ENCODE peak calls at places on chromosomes 4 and X, in four cellular contexts. G is anterior cingulate cortex, K is epithelial cell of prostate, X is NCI-H1930. E is an unnamed sample.

GRCh38 chr4:46442963-46443362 is 53.0 kb upstream of the GABRA2 start:
- DNase-seq in G (no peak), K (peak; percentile 0), X (no peak), E (no peak)

GRCh38 chr4:53908661-53909078 is 155.7 kb downstream of the CHIC2 start:
- DNase-seq in G (no peak), K (no peak), X (peak; percentile 85), E (no peak)

GRCh38 chr4:128825226-128825625 is 15.7 kb downstream of the JADE1 start:
- DNase-seq in G (no peak), K (no peak), X (no peak), E (no peak)

GRCh38 chr4:106201373-106201772 is 114.6 kb downstream of the TBCK start:
- DNase-seq in G (no peak), K (no peak), X (no peak), E (peak; percentile 28)

GRCh38 chrX:115266300-115266699 is 23.2 kb upstream of the LUZP4 start:
- DNase-seq in G (no peak), K (no peak), X (no peak), E (no peak)

GRCh38 chr4:56655627-56656345 is 25.3 kb downstream of the HOPX start:
- DNase-seq in G (peak; percentile 38), K (no peak), X (no peak), E (peak; percentile 12)

GRCh38 chr4:8786166-8786565 is 85.5 kb downstream of the HMX1 start:
- DNase-seq in G (no peak), K (no peak), X (no peak), E (no peak)

GRCh38 chr4:141501395-141501794 is 135.0 kb upstream of the IL15 start:
- DNase-seq in G (no peak), K (no peak), X (no peak), E (no peak)

GRCh38 chrX:3119376-3119775 is 78.1 kb downstream of the ARSF start:
- DNase-seq in G (no peak), K (no peak), X (no peak), E (no peak)

GRCh38 chr4:7087036-7087435 is 19.2 kb upstream of the GRPEL1 start:
- DNase-seq in G (no peak), K (no peak), X (no peak), E (no peak)

GRCh38 chr4:169252339-169253086 is 18.2 kb downstream of the SH3RF1 start:
- DNase-seq in G (no peak), K (no peak), X (no peak), E (peak; percentile 51)